ENCODE peak calls at places on chromosomes 2 and 18, in five cellular contexts. Q is right cardiac atrium; A is endodermal cell; V is CD4-positive, alpha-beta memory T cell; D is transverse colon. I is an unnamed sample. For H3K4me1, the result is how much of the 10 kb centered on the place peaks cover.

GRCh38 chr18:75226301-75226955 is 15.8 kb downstream of the TSHZ1 start:
- DNase-seq in Q (no peak), A (no peak), V (no peak), D (no peak), I (no peak)

GRCh38 chr2:62300925-62301324 is 105.0 kb downstream of the B3GNT2 start:
- DNase-seq in D (no peak), Q (no peak), A (no peak), V (no peak), I (no peak)

GRCh38 chr18:55585586-55586521 is 2.1 kb downstream of the TCF4 start:
- DNase-seq in A (peak), Q (peak), D (no peak), V (no peak), I (peak)

GRCh38 chr2:29517421-29517820 is 402.2 kb downstream of the CLIP4 start:
- DNase-seq in D (no peak), A (no peak), Q (no peak), V (no peak), I (no peak)

GRCh38 chr2:7044253-7045250 is 127.3 kb downstream of the RNF144A start:
- DNase-seq in V (peak), Q (peak), A (peak), D (peak), I (peak)

GRCh38 chr18:22734812-22735627 is 198.1 kb upstream of the RBBP8 start:
- DNase-seq in Q (no peak), D (no peak), A (no peak), V (no peak), I (no peak)

GRCh38 chr2:100053499-100053898 is 88.9 kb downstream of the AFF3 start:
- DNase-seq in D (no peak), Q (no peak), A (no peak), V (no peak), I (no peak)

GRCh38 chr2:25294573-25295462 is 46.9 kb downstream of the DNMT3A start:
- DNase-seq in A (no peak), V (peak), Q (peak), D (peak), I (peak)

GRCh38 chr2:207481924-207482323 is 47.8 kb upstream of the CREB1 start:
- DNase-seq in D (no peak), A (no peak), V (no peak), Q (no peak), I (peak)

GRCh38 chr2:157929871-157930667 is 53.9 kb upstream of the ACVR1 start:
- DNase-seq in A (no peak), Q (no peak), D (no peak), V (no peak), I (no peak)

GRCh38 chr2:28435796-28436425 is 43.3 kb downstream of the FOSL2 start:
- DNase-seq in Q (no peak), D (peak), V (no peak), A (no peak), I (no peak)

GRCh38 chr2:46336560-46336959 is 39.4 kb downstream of the EPAS1 start:
- DNase-seq in D (no peak), V (no peak), A (no peak), Q (no peak), I (no peak)
- H3K4me1 ChIP-seq in D (half or more), V (under half), A (under half), Q (half or more), I (half or more)

GRCh38 chr18:10670856-10671255 is 145.0 kb downstream of the NAPG start:
- DNase-seq in A (no peak), Q (no peak), V (no peak), D (no peak), I (no peak)
- H3K4me1 ChIP-seq in A (under half), Q (under half), V (under half), D (under half), I (under half)

DNA sequence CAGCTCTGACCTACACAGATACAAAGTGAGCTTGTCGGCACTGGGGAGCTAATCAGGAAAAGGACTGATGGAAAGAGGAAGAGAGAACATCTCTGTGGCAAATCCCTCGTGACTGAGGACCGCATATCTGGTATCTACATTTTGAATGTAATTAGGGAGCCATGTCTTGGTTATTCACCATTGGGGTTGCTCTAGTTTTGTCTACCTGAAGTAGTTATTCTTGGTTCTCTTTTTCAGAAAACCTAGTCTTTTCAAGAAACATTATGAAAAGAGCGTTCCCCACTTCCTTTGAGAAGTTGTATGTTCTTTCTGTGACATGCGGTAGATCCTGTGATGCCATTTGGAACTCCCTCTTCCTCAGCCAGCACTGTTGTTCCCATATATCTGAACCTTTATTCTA is 104.4 kb downstream of the DOCK10 start:
- DNase-seq in Q (no peak), V (no peak), D (no peak), A (no peak), I (no peak)
- H3K4me1 ChIP-seq in Q (under half), V (half or more), D (under half), A (under half), I (half or more)

GRCh38 chr2:219440388-219441256 is 6.0 kb downstream of the SPEG start:
- DNase-seq in V (no peak), Q (no peak), D (no peak), A (peak), I (no peak)
- H3K4me1 ChIP-seq in V (under half), Q (under half), D (under half), A (under half), I (under half)

GRCh38 chr2:222866358-222866960 is 5.6 kb downstream of the ACSL3 start:
- DNase-seq in Q (no peak), D (peak), A (no peak), V (no peak), I (no peak)
- H3K4me1 ChIP-seq in Q (under half), D (half or more), A (under half), V (under half), I (half or more)

GRCh38 chr2:48320747-48321146 is 209.2 kb upstream of the STON1 start:
- DNase-seq in Q (no peak), D (no peak), V (no peak), A (no peak), I (no peak)
- H3K4me1 ChIP-seq in Q (under half), D (under half), V (half or more), A (under half), I (under half)

GRCh38 chr2:233362742-233363141 is 8.4 kb downstream of the DGKD start:
- DNase-seq in V (no peak), A (no peak), Q (no peak), D (no peak), I (no peak)
- H3K4me1 ChIP-seq in V (under half), A (under half), Q (under half), D (under half), I (under half)

DNA sequence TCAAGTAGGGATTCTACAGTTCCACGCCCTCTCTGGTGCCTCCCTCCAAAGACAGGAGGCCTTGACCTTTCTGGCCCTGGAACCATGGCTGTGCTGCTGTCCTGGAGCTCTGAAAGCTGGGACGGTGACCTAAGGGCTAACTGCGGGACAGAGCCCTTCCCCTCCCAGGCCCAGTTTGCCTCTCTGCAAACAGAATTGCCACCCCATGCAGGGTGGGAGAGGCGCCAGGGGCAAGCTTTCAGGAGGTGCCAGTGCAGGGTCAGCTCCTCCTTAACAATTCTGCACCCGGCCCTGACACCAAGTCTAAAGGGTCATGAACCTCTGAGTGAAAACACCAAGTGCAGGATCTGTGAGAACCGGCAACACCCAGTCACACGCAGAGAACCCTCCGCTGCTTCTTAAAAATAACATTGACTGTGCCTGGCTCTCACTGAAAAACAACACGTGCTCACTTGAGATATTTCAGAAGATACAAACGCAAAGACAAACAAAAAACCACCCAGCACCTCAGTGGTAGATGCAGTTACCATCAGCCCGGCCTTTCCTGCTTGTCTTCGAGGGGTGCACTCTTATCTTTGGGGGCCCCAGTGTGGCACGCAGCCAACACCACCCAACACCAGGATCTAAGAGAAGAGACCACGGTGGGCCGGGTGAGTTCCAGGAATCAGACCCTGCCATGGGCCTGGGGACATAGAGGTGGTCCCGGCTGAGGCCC is 1.1 kb upstream of the SNED1 start:
- DNase-seq in Q (peak), A (peak), V (peak), D (peak), I (peak)
- H3K4me1 ChIP-seq in Q (under half), A (under half), V (under half), D (under half), I (under half)

GRCh38 chr2:213241817-213242216 is 42.4 kb upstream of the SPAG16 start:
- DNase-seq in Q (no peak), D (no peak), V (no peak), A (no peak), I (no peak)

GRCh38 chr2:213246665-213247281 is 37.5 kb upstream of the SPAG16 start:
- DNase-seq in A (peak), Q (no peak), D (peak), V (peak), I (no peak)

GRCh38 chr2:213238753-213239591 is 45.3 kb upstream of the SPAG16 start:
- DNase-seq in A (no peak), Q (no peak), V (no peak), D (no peak), I (peak)

GRCh38 chr2:213243189-213244044 is 40.8 kb upstream of the SPAG16 start:
- DNase-seq in A (no peak), Q (no peak), V (no peak), D (no peak), I (no peak)

GRCh38 chr2:213242653-213243052 is 41.6 kb upstream of the SPAG16 start:
- DNase-seq in D (no peak), Q (no peak), A (no peak), V (no peak), I (no peak)
- H3K4me1 ChIP-seq in D (under half), Q (under half), A (under half), V (under half), I (under half)

I was measured in heart left ventricle.